ENCODE peak calls at places on chromosome 6, in nine cellular contexts. H is omental fat pad; S is NCI-H524; U is AG08396; R is ovary; Q is pancreas; I is fibroblast of lung; T is T-cell; D is stimulated activated CD8-positive, alpha-beta memory T cell treated with anti-CD3 and anti-CD28 coated beads, Interleukin-15, amount 100 ng/mL, for 48 hours. W is an unnamed sample.

GRCh38 chr6:167572841-167573271 is 248.0 kb downstream of the TTLL2 start:
- DNase-seq in D (no peak), H (peak), T (no peak), U (no peak), R (peak), S (no peak), I (no peak), Q (no peak), W (no peak)

GRCh38 chr6:61538765-61539164 is 747.3 kb downstream of the KHDRBS2 start:
- DNase-seq in D (no peak), H (no peak), R (no peak), S (no peak), I (no peak), Q (no peak), T (no peak), U (no peak), W (no peak)

GRCh38 chr6:3188262-3188661 is 30.9 kb upstream of the TUBB2A start:
- DNase-seq in R (no peak), I (no peak), T (no peak), D (no peak), S (no peak), Q (no peak), U (no peak), H (no peak), W (no peak)

GRCh38 chr6:30206152-30206551 is 7.1 kb downstream of the TRIM26 start:
- DNase-seq in T (no peak), R (no peak), I (peak), Q (no peak), D (no peak), U (peak), S (no peak), H (no peak), W (no peak)

GRCh38 chr6:46323312-46323965 is 152.7 kb upstream of the ENPP5 start:
- DNase-seq in R (no peak), D (no peak), H (no peak), Q (no peak), I (peak), U (peak), S (no peak), T (no peak), W (no peak)

GRCh38 chr6:148435386-148435785 is 92.7 kb downstream of the SASH1 start:
- DNase-seq in U (peak), S (no peak), H (no peak), T (no peak), R (no peak), D (no peak), I (peak), Q (no peak), W (no peak)

GRCh38 chr6:30358340-30358679 is 13.4 kb downstream of the RPP21 start:
- DNase-seq in R (no peak), I (no peak), T (no peak), S (no peak), U (no peak), Q (no peak), H (no peak), D (no peak), W (no peak)

GRCh38 chr6:5723905-5724691 is 282.6 kb downstream of the NRN1 start:
- DNase-seq in Q (no peak), T (no peak), D (no peak), U (no peak), S (no peak), R (no peak), H (no peak), I (no peak), W (peak)

GRCh38 chr6:31060162-31060561 is 49.9 kb downstream of the MUC22 start:
- DNase-seq in S (no peak), R (no peak), I (no peak), Q (no peak), U (no peak), D (no peak), T (no peak), H (no peak), W (no peak)

GRCh38 chr6:72938104-72938503 is 287.2 kb downstream of the KHDC1L start:
- DNase-seq in T (no peak), I (no peak), S (no peak), U (no peak), D (no peak), H (no peak), R (no peak), Q (no peak), W (no peak)

GRCh38 chr6:100491947-100492670 is 27.4 kb upstream of the SIM1 start:
- DNase-seq in R (no peak), U (no peak), I (no peak), H (no peak), T (no peak), S (no peak), D (no peak), Q (no peak), W (no peak)

GRCh38 chr6:154138806-154139205 is 99.8 kb downstream of the OPRM1 start:
- DNase-seq in U (no peak), S (no peak), R (no peak), D (no peak), H (no peak), T (no peak), Q (no peak), I (no peak), W (no peak)

GRCh38 chr6:13004610-13005009 is 288.0 kb downstream of the PHACTR1 start:
- DNase-seq in Q (no peak), U (no peak), S (peak), R (no peak), D (no peak), I (no peak), T (no peak), H (no peak), W (no peak)

GRCh38 chr6:12137480-12137879 is 125.4 kb downstream of the HIVEP1 start:
- DNase-seq in T (no peak), I (peak), S (no peak), H (no peak), D (no peak), R (peak), Q (peak), U (peak), W (no peak)

GRCh38 chr6:43875849-43876572 is 106.0 kb downstream of the VEGFA start:
- DNase-seq in Q (no peak), D (no peak), T (no peak), I (no peak), S (no peak), U (no peak), H (no peak), R (no peak), W (no peak)

GRCh38 chr6:82067021-82067420 is 180.5 kb downstream of the IBTK start:
- DNase-seq in Q (no peak), S (no peak), T (no peak), U (no peak), H (no peak), D (no peak), R (no peak), I (peak), W (no peak)

GRCh38 chr6:138084904-138085838 is 22.0 kb downstream of the PERP start:
- DNase-seq in Q (no peak), R (no peak), H (no peak), D (no peak), T (no peak), U (no peak), I (no peak), S (no peak), W (no peak)

GRCh38 chr6:79949235-79949634 is 1.9 kb upstream of the ELOVL4 start:
- DNase-seq in R (no peak), H (no peak), Q (peak), D (no peak), T (peak), U (peak), S (peak), I (peak), W (peak)

GRCh38 chr6:56709650-56710049 is 67.0 kb upstream of the DST start:
- DNase-seq in D (no peak), S (no peak), R (no peak), Q (no peak), I (no peak), T (no peak), H (no peak), U (no peak), W (no peak)

GRCh38 chr6:149983145-149983544 is 19.4 kb downstream of the ULBP1 start:
- DNase-seq in T (no peak), U (no peak), R (no peak), S (no peak), Q (no peak), D (no peak), I (no peak), H (no peak), W (no peak)

GRCh38 chr6:5012531-5012930 is 8.7 kb upstream of the RPP40 start:
- DNase-seq in Q (no peak), D (no peak), T (no peak), I (peak), S (no peak), H (no peak), R (no peak), U (peak), W (no peak)

GRCh38 chr6:35898003-35898402 is 22.9 kb downstream of the SRPK1 start:
- DNase-seq in H (no peak), I (no peak), U (no peak), Q (no peak), T (no peak), R (no peak), D (no peak), S (no peak), W (no peak)

W was measured in ascending aorta.